ENCODE peak calls at places on chromosomes 6 and 20, in nine cellular contexts. X is IMR-90, G is right lobe of liver, H is uterus, L is prostate gland, B is heart left ventricle, U is HepG2, A is stomach, F is breast epithelium. Q is an unnamed sample. For H3K36me3, the result is how much of the 10 kb centered on the place peaks cover.

GRCh38 chr6:30820196-30820595 is 64.1 kb upstream of the DDR1 start:
- DNase-seq in H (no peak), L (peak), F (peak), A (peak), X (peak), G (no peak), U (peak), B (peak), Q (peak)

GRCh38 chr6:56242343-56242742 is 5.0 kb downstream of the COL21A1 start:
- DNase-seq in H (no peak), B (no peak), X (no peak), F (no peak), G (no peak), A (no peak), U (no peak), L (no peak), Q (no peak)

GRCh38 chr6:154962751-154963150 is 32.4 kb upstream of the TIAM2 start:
- DNase-seq in B (no peak), A (no peak), F (no peak), X (peak), G (no peak), U (peak), H (no peak), L (no peak), Q (no peak)

GRCh38 chr6:119350202-119351004 is 842 bp upstream of the MAN1A1 start:
- DNase-seq in X (peak), L (no peak), B (no peak), H (no peak), U (peak), A (no peak), F (no peak), G (no peak), Q (no peak)

GRCh38 chr20:45407783-45408645 is at the start of gene DBNDD2:
- DNase-seq in A (no peak), L (no peak), G (no peak), F (no peak), H (peak), X (no peak), B (peak), U (no peak), Q (no peak)

GRCh38 chr20:64106981-64107735 is at the start of gene NPBWR2:
- DNase-seq in A (no peak), L (no peak), H (no peak), X (no peak), B (peak), F (no peak), G (no peak), U (no peak), Q (peak)

GRCh38 chr6:164035912-164036485 is 621.5 kb downstream of the QKI start:
- DNase-seq in G (no peak), U (no peak), L (peak), X (no peak), H (no peak), F (no peak), B (no peak), A (no peak), Q (no peak)

GRCh38 chr6:100112855-100113508 is 119.0 kb upstream of the MCHR2 start:
- DNase-seq in H (no peak), G (no peak), U (no peak), F (no peak), A (no peak), B (no peak), X (no peak), L (no peak), Q (no peak)

GRCh38 chr6:90397929-90398674 is 101.5 kb upstream of the BACH2 start:
- DNase-seq in X (peak), H (no peak), A (no peak), L (no peak), F (no peak), B (no peak), G (peak), U (no peak), Q (no peak)

GRCh38 chr6:46130665-46131064 is 876 bp downstream of the ENPP4 start:
- DNase-seq in U (no peak), B (no peak), X (no peak), L (no peak), F (no peak), G (no peak), H (no peak), A (no peak), Q (no peak)

GRCh38 chr20:25389858-25390537 is 637 bp downstream of the ABHD12 start:
- DNase-seq in B (peak), L (peak), U (no peak), F (no peak), X (no peak), G (peak), H (peak), A (peak), Q (peak)

GRCh38 chr6:148573922-148574321 is 172.9 kb upstream of the UST start:
- DNase-seq in B (no peak), H (no peak), G (no peak), X (no peak), A (no peak), U (no peak), L (no peak), F (no peak), Q (no peak)

GRCh38 chr6:107275330-107275865 is 160.1 kb upstream of the BEND3 start:
- DNase-seq in A (peak), H (no peak), B (no peak), L (no peak), F (no peak), U (no peak), G (no peak), X (peak), Q (no peak)

GRCh38 chr6:31811645-31812044 is 3.4 kb downstream of the HSPA1L start:
- DNase-seq in G (no peak), F (no peak), U (no peak), A (no peak), X (no peak), H (no peak), L (no peak), B (no peak), Q (no peak)

GRCh38 chr6:128806274-128806673 is 76.7 kb upstream of the LAMA2 start:
- DNase-seq in F (no peak), B (no peak), L (no peak), A (no peak), U (no peak), H (no peak), G (no peak), X (no peak), Q (no peak)

GRCh38 chr6:88031550-88031949 is 16.1 kb upstream of the SPACA1 start:
- DNase-seq in F (no peak), B (no peak), U (no peak), L (no peak), A (no peak), H (no peak), X (no peak), G (no peak), Q (no peak)

GRCh38 chr6:113994934-113995342 is 24.0 kb upstream of the HDAC2 start:
- DNase-seq in B (peak), A (no peak), F (no peak), X (peak), L (peak), H (no peak), U (peak), G (no peak), Q (no peak)

GRCh38 chr20:49729780-49730179 is 16.1 kb upstream of the B4GALT5 start:
- DNase-seq in G (no peak), X (peak), B (no peak), L (no peak), U (no peak), F (no peak), A (no peak), H (no peak), Q (no peak)

GRCh38 chr6:17589402-17590116 is 10.5 kb upstream of the FAM8A1 start:
- DNase-seq in H (no peak), L (no peak), X (peak), G (no peak), B (no peak), F (no peak), U (peak), A (no peak), Q (no peak)

GRCh38 chr20:37615507-37616425 is 78.1 kb upstream of the CTNNBL1 start:
- DNase-seq in X (no peak), G (no peak), F (no peak), H (no peak), A (peak), L (peak), U (peak), B (no peak), Q (no peak)

GRCh38 chr6:136775081-136775480 is 17.2 kb downstream of the MAP3K5 start:
- DNase-seq in X (no peak), A (no peak), B (no peak), G (no peak), U (no peak), L (no peak), H (no peak), F (no peak), Q (no peak)

GRCh38 chr6:158817298-158818007 is 1.7 kb downstream of the EZR start:
- DNase-seq in B (peak), G (peak), H (no peak), L (peak), A (peak), X (peak), U (peak), F (no peak), Q (peak)

GRCh38 chr6:137904822-137905617 is 38.0 kb downstream of the TNFAIP3 start:
- DNase-seq in A (no peak), X (no peak), L (no peak), B (peak), H (no peak), F (no peak), G (no peak), U (no peak), Q (no peak)

GRCh38 chr6:56048601-56049000 is 173.2 kb upstream of the BMP5 start:
- DNase-seq in H (no peak), G (no peak), U (no peak), A (no peak), B (no peak), L (no peak), X (no peak), F (no peak), Q (no peak)

GRCh38 chr6:144661101-144661806 is 376.1 kb downstream of the UTRN start:
- DNase-seq in H (no peak), G (no peak), X (peak), B (no peak), L (no peak), A (no peak), F (no peak), U (peak), Q (no peak)

GRCh38 chr6:162234631-162235030 is 492.9 kb downstream of the PRKN start:
- DNase-seq in A (no peak), G (no peak), U (peak), L (no peak), B (no peak), X (no peak), H (no peak), F (no peak), Q (no peak)

GRCh38 chr6:170042086-170042485 is 248.8 kb downstream of the DLL1 start:
- DNase-seq in A (no peak), U (no peak), X (no peak), G (no peak), B (no peak), F (no peak), L (no peak), H (no peak), Q (no peak)

GRCh38 chr6:6758915-6759654 is 170.6 kb downstream of the LY86 start:
- DNase-seq in U (peak), B (peak), F (no peak), H (no peak), A (peak), X (peak), L (no peak), G (peak), Q (peak)

GRCh38 chr20:17895641-17896246 is 72.8 kb downstream of the SNX5 start:
- DNase-seq in G (peak), L (no peak), F (peak), X (peak), U (no peak), H (peak), A (no peak), B (peak), Q (no peak)

GRCh38 chr6:7975764-7976146 is 65.2 kb upstream of the TXNDC5 start:
- DNase-seq in L (peak), B (no peak), A (peak), G (peak), U (peak), H (no peak), X (no peak), F (peak), Q (peak)

GRCh38 chr20:59820204-59821041 is 113.0 kb downstream of the SYCP2 start:
- DNase-seq in F (no peak), L (no peak), A (no peak), U (no peak), G (no peak), X (no peak), B (peak), H (peak), Q (peak)

GRCh38 chr6:53461041-53461656 is 83.8 kb downstream of the GCLC start:
- DNase-seq in L (no peak), U (no peak), B (no peak), X (no peak), A (no peak), G (no peak), F (no peak), H (no peak), Q (no peak)

GRCh38 chr6:149079911-149080501 is 237.5 kb upstream of the TAB2 start:
- DNase-seq in A (no peak), X (peak), H (peak), B (peak), L (peak), G (no peak), U (no peak), F (peak), Q (peak)

GRCh38 chr20:3177746-3178477 is 4.6 kb upstream of the LZTS3 start:
- DNase-seq in F (no peak), B (no peak), X (no peak), G (no peak), A (peak), L (no peak), H (no peak), U (no peak), Q (no peak)

GRCh38 chr6:100230115-100230975 is 234.4 kb downstream of the SIM1 start:
- DNase-seq in A (no peak), H (no peak), F (no peak), B (no peak), L (no peak), G (no peak), U (no peak), X (no peak), Q (no peak)

GRCh38 chr20:49380245-49380875 is 102.1 kb downstream of the KCNB1 start:
- DNase-seq in L (no peak), F (no peak), G (no peak), A (no peak), B (no peak), U (no peak), X (no peak), H (no peak), Q (no peak)

DNA sequence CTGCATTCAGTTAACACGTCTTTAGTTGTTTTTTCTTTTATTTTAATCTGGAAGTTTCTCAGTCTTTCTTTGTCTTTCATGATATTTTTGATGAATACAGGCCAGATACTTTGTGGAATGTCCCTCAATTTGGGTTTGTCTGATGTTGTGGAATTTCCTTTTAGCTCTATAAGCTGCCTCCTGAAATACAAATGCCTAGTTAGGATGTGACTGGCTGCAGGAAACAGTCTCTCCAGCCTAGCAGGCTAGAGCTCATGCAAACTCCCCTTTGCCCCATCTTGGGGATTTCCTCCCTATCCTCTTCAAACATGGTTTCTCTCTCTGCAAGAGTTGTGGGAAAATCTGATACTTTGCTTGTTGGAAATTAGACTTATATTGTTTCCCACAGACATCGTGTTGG is 89.3 kb upstream of the JAG1 start:
- DNase-seq in A (no peak), H (no peak), L (no peak), G (no peak), X (peak), F (no peak), B (no peak), U (no peak), Q (no peak)
- TF ChIP-seq POLR2A in A (no peak), H (no peak), L (no peak), G (no peak), X (no peak), F (no peak), B (no peak), U (no peak), Q (no peak)

GRCh38 chr20:46895906-46896242 is 1.2 kb downstream of the EYA2 start:
- DNase-seq in X (no peak), F (no peak), A (no peak), G (no peak), L (no peak), H (no peak), U (no peak), B (no peak), Q (no peak)

GRCh38 chr20:46894579-46894958 is at the start of gene EYA2:
- DNase-seq in H (peak), X (peak), F (no peak), A (peak), U (no peak), L (peak), G (no peak), B (no peak), Q (no peak)

GRCh38 chr20:46893051-46893450 is 1.6 kb upstream of the EYA2 start:
- DNase-seq in A (no peak), F (no peak), X (no peak), B (no peak), L (no peak), U (no peak), H (no peak), G (no peak), Q (no peak)

GRCh38 chr20:46894971-46895905 is 595 bp downstream of the EYA2 start:
- DNase-seq in L (peak), F (peak), U (no peak), H (no peak), B (no peak), X (peak), G (no peak), A (peak), Q (no peak)

DNA sequence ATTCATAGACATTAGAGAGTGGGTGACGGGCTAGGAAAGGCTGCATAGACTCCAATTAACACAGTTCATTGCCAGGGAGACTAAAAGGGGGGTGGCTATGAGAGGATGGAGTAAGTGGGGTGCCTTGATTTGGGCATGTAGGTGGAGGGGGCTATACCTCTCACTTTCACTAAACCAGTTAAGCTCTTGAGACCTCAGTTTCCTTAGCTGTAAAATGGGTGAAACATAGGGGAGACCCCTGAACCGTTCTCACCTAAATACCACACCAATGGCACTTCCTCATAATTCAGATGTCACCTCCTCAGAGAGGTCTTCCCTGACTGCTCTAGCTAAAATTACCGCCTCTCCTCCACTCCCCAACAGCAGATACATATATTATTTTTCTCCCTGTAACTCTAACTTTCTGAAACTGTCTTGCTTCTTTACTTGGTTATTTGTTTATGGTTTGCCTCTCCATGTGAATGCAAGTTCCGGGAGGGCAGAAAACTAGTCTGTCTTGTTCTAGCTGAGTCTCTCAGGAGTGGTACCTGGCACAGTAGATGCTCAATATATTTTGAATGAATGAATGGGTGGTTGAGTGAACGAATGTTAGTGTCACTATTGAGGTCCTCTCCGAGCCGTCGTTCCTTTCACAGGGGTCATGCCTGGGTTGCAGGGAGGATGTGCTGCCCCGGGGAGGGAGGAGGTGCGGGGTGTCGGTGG is 615 bp upstream of the EYA2 start:
- DNase-seq in H (no peak), F (no peak), L (peak), U (no peak), G (no peak), X (no peak), A (no peak), B (no peak), Q (no peak)
- H3K27ac ChIP-seq in H (no peak), F (peak), L (peak), U (no peak), G (no peak), X (no peak), A (peak), B (no peak), Q (no peak)

GRCh38 chr6:143258945-143259344 is 191.6 kb downstream of the ADAT2 start:
- DNase-seq in B (no peak), H (no peak), F (no peak), A (no peak), X (no peak), U (no peak), G (no peak), L (no peak), Q (no peak)

GRCh38 chr6:143262859-143263258 is 187.6 kb downstream of the ADAT2 start:
- DNase-seq in A (no peak), F (no peak), L (no peak), U (no peak), B (no peak), G (no peak), H (no peak), X (no peak), Q (no peak)

GRCh38 chr6:143262037-143262436 is 188.5 kb downstream of the ADAT2 start:
- DNase-seq in A (no peak), X (no peak), F (no peak), B (no peak), H (no peak), U (no peak), L (no peak), G (no peak), Q (no peak)

GRCh38 chr6:143264291-143264834 is 186.1 kb downstream of the ADAT2 start:
- DNase-seq in H (no peak), A (no peak), G (no peak), B (no peak), X (no peak), F (no peak), U (no peak), L (no peak), Q (no peak)

GRCh38 chr6:143260857-143261256 is 189.6 kb downstream of the ADAT2 start:
- DNase-seq in F (no peak), X (peak), G (no peak), A (no peak), B (no peak), H (no peak), L (no peak), U (no peak), Q (no peak)
- H3K36me3 ChIP-seq in F (under half), X (under half), G (under half), A (under half), B (under half), H (under half), L (under half), U (under half), Q (under half)

DNA sequence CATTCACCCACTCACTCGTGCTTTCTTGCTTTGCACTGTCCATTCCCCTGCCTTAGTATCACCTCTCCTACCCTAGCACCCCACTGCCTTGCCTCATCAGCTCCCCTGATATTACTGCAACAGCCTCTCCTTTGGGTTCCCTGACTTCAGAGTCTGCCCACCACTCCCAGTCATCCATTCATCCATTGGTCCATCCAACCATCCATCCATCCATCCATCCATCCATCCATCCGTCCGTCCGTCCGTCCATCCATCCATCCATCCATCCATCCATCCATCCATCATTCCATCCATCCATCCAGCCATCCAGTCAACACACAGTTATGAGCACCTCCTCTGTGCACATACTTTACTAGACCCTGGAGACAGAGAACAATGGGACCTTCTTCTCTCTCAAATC is 22.9 kb upstream of the FAM83D start:
- DNase-seq in G (no peak), F (no peak), H (no peak), B (no peak), X (no peak), A (no peak), L (no peak), U (no peak), Q (no peak)
- TF ChIP-seq POLR2A in G (no peak), F (no peak), H (no peak), B (no peak), X (no peak), A (no peak), L (no peak), U (no peak), Q (no peak)

GRCh38 chr20:44143896-44144295 is 43.1 kb downstream of the JPH2 start:
- DNase-seq in G (no peak), X (no peak), L (no peak), B (no peak), H (no peak), A (no peak), F (no peak), U (no peak), Q (peak)

GRCh38 chr20:44141873-44142272 is 45.1 kb downstream of the JPH2 start:
- DNase-seq in A (no peak), B (peak), F (no peak), X (no peak), L (no peak), U (no peak), H (no peak), G (no peak), Q (no peak)

GRCh38 chr20:44142416-44142815 is 44.6 kb downstream of the JPH2 start:
- DNase-seq in L (no peak), G (no peak), X (peak), U (no peak), B (no peak), A (no peak), H (peak), F (no peak), Q (no peak)

GRCh38 chr20:44145131-44145770 is 41.7 kb downstream of the JPH2 start:
- DNase-seq in U (no peak), H (no peak), B (no peak), G (no peak), A (no peak), X (no peak), F (no peak), L (no peak), Q (no peak)
- H3K27ac ChIP-seq in U (no peak), H (peak), B (peak), G (no peak), A (peak), X (no peak), F (no peak), L (no peak), Q (peak)

GRCh38 chr6:105279463-105279862 is 99.6 kb upstream of the POPDC3 start:
- DNase-seq in L (no peak), U (no peak), H (no peak), B (no peak), G (no peak), X (no peak), A (no peak), F (no peak), Q (peak)
- H3K36me3 ChIP-seq in L (under half), U (under half), H (under half), B (half or more), G (under half), X (under half), A (under half), F (under half), Q (under half)

Q was measured in gastrocnemius medialis.